ENCODE peak calls at places on chromosomes 5 and 9, in nine cellular contexts. One of them, this sample, is unnamed.

GRCh38 chr9:110954822-110955291 is 83.4 kb downstream of the LPAR1 start:
- DNase-seq in heart left ventricle: no peak
- DNase-seq in Peyer's patch: no peak
- DNase-seq in right cardiac atrium: no peak
- DNase-seq in CD8-positive, alpha-beta T cell: no peak
- DNase-seq in OCI-LY7: no peak
- DNase-seq in heart right ventricle: no peak
- DNase-seq in sigmoid colon: no peak
- DNase-seq in cardiac muscle cell: no peak
- DNase-seq in this sample: no peak

GRCh38 chr9:35488566-35489312 is 1.2 kb upstream of the RUSC2 start:
- DNase-seq in heart left ventricle: no peak
- DNase-seq in Peyer's patch: no peak
- DNase-seq in right cardiac atrium: no peak
- DNase-seq in CD8-positive, alpha-beta T cell: no peak
- DNase-seq in OCI-LY7: no peak
- DNase-seq in heart right ventricle: no peak
- DNase-seq in sigmoid colon: no peak
- DNase-seq in cardiac muscle cell: no peak
- DNase-seq in this sample: no peak

GRCh38 chr5:149775785-149776184 is 45.7 kb downstream of the PPARGC1B start:
- DNase-seq in heart left ventricle: no peak
- DNase-seq in Peyer's patch: no peak
- DNase-seq in right cardiac atrium: no peak
- DNase-seq in CD8-positive, alpha-beta T cell: no peak
- DNase-seq in OCI-LY7: peak; percentile 61
- DNase-seq in heart right ventricle: no peak
- DNase-seq in sigmoid colon: no peak
- DNase-seq in cardiac muscle cell: peak; percentile 34
- DNase-seq in this sample: no peak

GRCh38 chr5:157390179-157390923 is 69.7 kb upstream of the NIPAL4 start:
- DNase-seq in heart left ventricle: no peak
- DNase-seq in Peyer's patch: no peak
- DNase-seq in right cardiac atrium: no peak
- DNase-seq in CD8-positive, alpha-beta T cell: no peak
- DNase-seq in OCI-LY7: no peak
- DNase-seq in heart right ventricle: no peak
- DNase-seq in sigmoid colon: no peak
- DNase-seq in cardiac muscle cell: no peak
- DNase-seq in this sample: peak; percentile 39

GRCh38 chr9:132201780-132202703 is 40.2 kb downstream of the NTNG2 start:
- DNase-seq in heart left ventricle: no peak
- DNase-seq in Peyer's patch: no peak
- DNase-seq in right cardiac atrium: no peak
- DNase-seq in CD8-positive, alpha-beta T cell: no peak
- DNase-seq in OCI-LY7: no peak
- DNase-seq in heart right ventricle: no peak
- DNase-seq in sigmoid colon: no peak
- DNase-seq in cardiac muscle cell: no peak
- DNase-seq in this sample: no peak

GRCh38 chr5:81163641-81164040 is 69.5 kb upstream of the CKMT2 start:
- DNase-seq in heart left ventricle: no peak
- DNase-seq in Peyer's patch: no peak
- DNase-seq in right cardiac atrium: no peak
- DNase-seq in CD8-positive, alpha-beta T cell: no peak
- DNase-seq in OCI-LY7: no peak
- DNase-seq in heart right ventricle: no peak
- DNase-seq in sigmoid colon: no peak
- DNase-seq in cardiac muscle cell: no peak
- DNase-seq in this sample: no peak

GRCh38 chr5:57302164-57302563 is 128.3 kb downstream of the GPBP1 start:
- DNase-seq in heart left ventricle: no peak
- DNase-seq in Peyer's patch: no peak
- DNase-seq in right cardiac atrium: no peak
- DNase-seq in CD8-positive, alpha-beta T cell: no peak
- DNase-seq in OCI-LY7: no peak
- DNase-seq in heart right ventricle: no peak
- DNase-seq in sigmoid colon: no peak
- DNase-seq in cardiac muscle cell: no peak
- DNase-seq in this sample: no peak

GRCh38 chr5:119743927-119744326 is 114.6 kb downstream of the FAM170A start:
- DNase-seq in heart left ventricle: no peak
- DNase-seq in Peyer's patch: no peak
- DNase-seq in right cardiac atrium: no peak
- DNase-seq in CD8-positive, alpha-beta T cell: no peak
- DNase-seq in OCI-LY7: peak; percentile 50
- DNase-seq in heart right ventricle: no peak
- DNase-seq in sigmoid colon: no peak
- DNase-seq in cardiac muscle cell: peak; percentile 67
- DNase-seq in this sample: no peak

GRCh38 chr9:76023715-76024195 is 133.3 kb downstream of the PCSK5 start:
- DNase-seq in heart left ventricle: no peak
- DNase-seq in Peyer's patch: no peak
- DNase-seq in right cardiac atrium: no peak
- DNase-seq in CD8-positive, alpha-beta T cell: no peak
- DNase-seq in OCI-LY7: no peak
- DNase-seq in heart right ventricle: no peak
- DNase-seq in sigmoid colon: no peak
- DNase-seq in cardiac muscle cell: no peak
- DNase-seq in this sample: peak; percentile 47

GRCh38 chr5:41790038-41790776 is 80.0 kb downstream of the OXCT1 start:
- DNase-seq in heart left ventricle: no peak
- DNase-seq in Peyer's patch: no peak
- DNase-seq in right cardiac atrium: no peak
- DNase-seq in CD8-positive, alpha-beta T cell: no peak
- DNase-seq in OCI-LY7: no peak
- DNase-seq in heart right ventricle: no peak
- DNase-seq in sigmoid colon: no peak
- DNase-seq in cardiac muscle cell: no peak
- DNase-seq in this sample: no peak

GRCh38 chr9:121071356-121071755 is 3.4 kb upstream of the CNTRL start:
- DNase-seq in heart left ventricle: no peak
- DNase-seq in Peyer's patch: no peak
- DNase-seq in right cardiac atrium: no peak
- DNase-seq in CD8-positive, alpha-beta T cell: no peak
- DNase-seq in OCI-LY7: no peak
- DNase-seq in heart right ventricle: no peak
- DNase-seq in sigmoid colon: no peak
- DNase-seq in cardiac muscle cell: no peak
- DNase-seq in this sample: no peak

DNA sequence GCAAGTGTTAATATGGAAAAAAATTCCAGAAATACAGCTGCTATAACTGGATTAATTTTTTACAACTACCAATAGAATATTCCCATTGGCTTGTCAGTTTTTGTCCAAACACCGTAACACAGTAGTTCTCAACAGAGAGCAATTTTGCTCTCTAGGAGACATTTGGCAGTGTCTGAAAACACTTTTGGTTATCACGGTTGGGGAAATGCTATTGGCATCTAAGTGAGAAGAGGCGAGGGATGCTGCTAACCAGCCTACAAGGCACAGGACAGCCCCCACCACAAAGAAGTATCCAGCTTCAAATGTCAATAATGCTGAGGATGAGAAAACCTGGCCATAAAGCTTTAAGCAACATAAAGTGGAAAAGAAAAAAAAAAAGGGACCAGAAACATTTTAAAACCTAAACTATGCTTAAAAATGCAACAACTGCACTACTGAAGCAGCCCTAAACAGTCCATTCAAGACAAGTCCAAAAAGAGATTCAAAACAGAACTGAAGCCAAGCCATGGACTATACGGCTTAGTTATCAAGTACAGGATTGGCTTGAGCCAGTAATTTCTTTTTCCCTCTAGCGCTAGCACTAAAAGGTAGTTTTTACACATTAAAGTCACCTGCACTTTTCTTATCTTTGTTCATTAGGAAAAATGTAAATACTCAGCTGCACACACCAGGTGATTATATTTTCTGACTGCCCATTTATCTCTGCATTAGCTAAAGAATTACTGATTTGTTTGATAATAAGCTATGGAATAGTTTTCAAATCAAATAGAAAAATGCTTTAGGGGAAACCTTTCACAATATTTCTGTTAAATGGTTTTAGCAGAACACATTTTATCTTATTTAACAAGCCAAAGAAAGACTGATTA is 83.8 kb downstream of the NR3C1 start:
- DNase-seq in heart left ventricle: no peak
- DNase-seq in Peyer's patch: no peak
- DNase-seq in right cardiac atrium: no peak
- DNase-seq in CD8-positive, alpha-beta T cell: no peak
- DNase-seq in OCI-LY7: no peak
- DNase-seq in heart right ventricle: no peak
- DNase-seq in sigmoid colon: no peak
- DNase-seq in cardiac muscle cell: no peak
- DNase-seq in this sample: no peak
- H3K4me1 ChIP-seq in heart left ventricle: peaks cover 50% of the 10 kb centered on the region
- H3K4me1 ChIP-seq in Peyer's patch: no peaks in the 10 kb centered on the region
- H3K4me1 ChIP-seq in right cardiac atrium: peaks cover 14% of the 10 kb centered on the region
- H3K4me1 ChIP-seq in CD8-positive, alpha-beta T cell: peaks cover 8% of the 10 kb centered on the region
- H3K4me1 ChIP-seq in OCI-LY7: peaks cover 4% of the 10 kb centered on the region
- H3K4me1 ChIP-seq in heart right ventricle: peaks cover 70% of the 10 kb centered on the region
- H3K4me1 ChIP-seq in sigmoid colon: peaks cover 36% of the 10 kb centered on the region
- H3K4me1 ChIP-seq in cardiac muscle cell: no peaks in the 10 kb centered on the region
- H3K4me1 ChIP-seq in this sample: peaks cover 7% of the 10 kb centered on the region

GRCh38 chr5:134103998-134104612 is 10.4 kb upstream of the TCF7 start:
- DNase-seq in heart left ventricle: no peak
- DNase-seq in Peyer's patch: no peak
- DNase-seq in right cardiac atrium: no peak
- DNase-seq in CD8-positive, alpha-beta T cell: no peak
- DNase-seq in OCI-LY7: no peak
- DNase-seq in heart right ventricle: no peak
- DNase-seq in sigmoid colon: no peak
- DNase-seq in cardiac muscle cell: no peak
- DNase-seq in this sample: no peak

GRCh38 chr5:134100283-134101011 is 14.0 kb upstream of the TCF7 start:
- DNase-seq in heart left ventricle: no peak
- DNase-seq in Peyer's patch: peak; percentile 80
- DNase-seq in right cardiac atrium: peak; percentile 66
- DNase-seq in CD8-positive, alpha-beta T cell: peak; percentile 86
- DNase-seq in OCI-LY7: peak; percentile 49
- DNase-seq in heart right ventricle: no peak
- DNase-seq in sigmoid colon: no peak
- DNase-seq in cardiac muscle cell: no peak
- DNase-seq in this sample: peak; percentile 73

GRCh38 chr5:134103397-134103796 is 11.1 kb upstream of the TCF7 start:
- DNase-seq in heart left ventricle: no peak
- DNase-seq in Peyer's patch: peak; percentile 22
- DNase-seq in right cardiac atrium: peak; percentile 48
- DNase-seq in CD8-positive, alpha-beta T cell: peak; percentile 69
- DNase-seq in OCI-LY7: no peak
- DNase-seq in heart right ventricle: no peak
- DNase-seq in sigmoid colon: no peak
- DNase-seq in cardiac muscle cell: no peak
- DNase-seq in this sample: no peak

GRCh38 chr5:134099939-134100282 is 14.6 kb upstream of the TCF7 start:
- DNase-seq in heart left ventricle: no peak
- DNase-seq in Peyer's patch: no peak
- DNase-seq in right cardiac atrium: no peak
- DNase-seq in CD8-positive, alpha-beta T cell: no peak
- DNase-seq in OCI-LY7: no peak
- DNase-seq in heart right ventricle: no peak
- DNase-seq in sigmoid colon: no peak
- DNase-seq in cardiac muscle cell: no peak
- DNase-seq in this sample: no peak

GRCh38 chr5:134101686-134102439 is 12.6 kb upstream of the TCF7 start:
- DNase-seq in heart left ventricle: no peak
- DNase-seq in Peyer's patch: peak; percentile 78
- DNase-seq in right cardiac atrium: peak; percentile 81
- DNase-seq in CD8-positive, alpha-beta T cell: peak; percentile 90
- DNase-seq in OCI-LY7: peak; percentile 64
- DNase-seq in heart right ventricle: peak; percentile 76
- DNase-seq in sigmoid colon: peak; percentile 77
- DNase-seq in cardiac muscle cell: peak; percentile 65
- DNase-seq in this sample: peak; percentile 86
- H3K4me1 ChIP-seq in heart left ventricle: no peaks in the 10 kb centered on the region
- H3K4me1 ChIP-seq in Peyer's patch: no peaks in the 10 kb centered on the region
- H3K4me1 ChIP-seq in right cardiac atrium: no peaks in the 10 kb centered on the region
- H3K4me1 ChIP-seq in CD8-positive, alpha-beta T cell: peaks cover 93% of the 10 kb centered on the region
- H3K4me1 ChIP-seq in OCI-LY7: peaks cover 22% of the 10 kb centered on the region
- H3K4me1 ChIP-seq in heart right ventricle: no peaks in the 10 kb centered on the region
- H3K4me1 ChIP-seq in sigmoid colon: peaks cover 18% of the 10 kb centered on the region
- H3K4me1 ChIP-seq in cardiac muscle cell: no peaks in the 10 kb centered on the region
- H3K4me1 ChIP-seq in this sample: peaks cover 91% of the 10 kb centered on the region

DNA sequence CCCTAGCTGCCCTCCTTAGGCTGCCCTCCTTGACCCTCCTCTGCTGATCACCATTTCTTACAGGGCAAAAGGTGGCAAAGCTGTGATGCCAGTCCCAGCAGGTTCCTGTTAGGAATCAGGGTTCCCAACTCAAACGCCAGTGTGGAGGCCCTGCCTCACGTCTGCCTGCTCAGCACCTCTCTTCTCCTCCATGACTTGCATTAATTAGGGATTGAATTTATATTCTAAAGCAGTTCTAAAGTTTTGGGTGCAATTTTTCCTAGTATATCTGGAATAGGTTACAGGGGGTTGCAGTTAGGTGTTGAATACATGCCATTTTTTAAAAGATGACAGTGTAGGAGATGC is 13.2 kb upstream of the PLEKHG4B start:
- DNase-seq in heart left ventricle: no peak
- DNase-seq in Peyer's patch: no peak
- DNase-seq in right cardiac atrium: no peak
- DNase-seq in CD8-positive, alpha-beta T cell: no peak
- DNase-seq in OCI-LY7: no peak
- DNase-seq in heart right ventricle: no peak
- DNase-seq in sigmoid colon: no peak
- DNase-seq in cardiac muscle cell: no peak
- DNase-seq in this sample: no peak
- H3K4me1 ChIP-seq in heart left ventricle: no peaks in the 10 kb centered on the region
- H3K4me1 ChIP-seq in Peyer's patch: no peaks in the 10 kb centered on the region
- H3K4me1 ChIP-seq in right cardiac atrium: no peaks in the 10 kb centered on the region
- H3K4me1 ChIP-seq in CD8-positive, alpha-beta T cell: no peaks in the 10 kb centered on the region
- H3K4me1 ChIP-seq in OCI-LY7: no peaks in the 10 kb centered on the region
- H3K4me1 ChIP-seq in heart right ventricle: no peaks in the 10 kb centered on the region
- H3K4me1 ChIP-seq in sigmoid colon: no peaks in the 10 kb centered on the region
- H3K4me1 ChIP-seq in cardiac muscle cell: peaks cover 13% of the 10 kb centered on the region
- H3K4me1 ChIP-seq in this sample: no peaks in the 10 kb centered on the region

GRCh38 chr9:69136781-69137180 is 37.3 kb upstream of the TJP2 start:
- DNase-seq in heart left ventricle: no peak
- DNase-seq in Peyer's patch: no peak
- DNase-seq in right cardiac atrium: no peak
- DNase-seq in CD8-positive, alpha-beta T cell: no peak
- DNase-seq in OCI-LY7: no peak
- DNase-seq in heart right ventricle: no peak
- DNase-seq in sigmoid colon: no peak
- DNase-seq in cardiac muscle cell: no peak
- DNase-seq in this sample: no peak

GRCh38 chr9:69139596-69139995 is 34.5 kb upstream of the TJP2 start:
- DNase-seq in heart left ventricle: no peak
- DNase-seq in Peyer's patch: no peak
- DNase-seq in right cardiac atrium: no peak
- DNase-seq in CD8-positive, alpha-beta T cell: no peak
- DNase-seq in OCI-LY7: no peak
- DNase-seq in heart right ventricle: no peak
- DNase-seq in sigmoid colon: no peak
- DNase-seq in cardiac muscle cell: no peak
- DNase-seq in this sample: no peak

GRCh38 chr9:69134412-69134811 is 39.7 kb upstream of the TJP2 start:
- DNase-seq in heart left ventricle: no peak
- DNase-seq in Peyer's patch: no peak
- DNase-seq in right cardiac atrium: no peak
- DNase-seq in CD8-positive, alpha-beta T cell: no peak
- DNase-seq in OCI-LY7: no peak
- DNase-seq in heart right ventricle: no peak
- DNase-seq in sigmoid colon: no peak
- DNase-seq in cardiac muscle cell: no peak
- DNase-seq in this sample: no peak

GRCh38 chr9:69137311-69137710 is 36.8 kb upstream of the TJP2 start:
- DNase-seq in heart left ventricle: no peak
- DNase-seq in Peyer's patch: no peak
- DNase-seq in right cardiac atrium: no peak
- DNase-seq in CD8-positive, alpha-beta T cell: no peak
- DNase-seq in OCI-LY7: no peak
- DNase-seq in heart right ventricle: no peak
- DNase-seq in sigmoid colon: no peak
- DNase-seq in cardiac muscle cell: no peak
- DNase-seq in this sample: no peak

GRCh38 chr9:69136185-69136584 is 37.9 kb upstream of the TJP2 start:
- DNase-seq in heart left ventricle: no peak
- DNase-seq in Peyer's patch: no peak
- DNase-seq in right cardiac atrium: no peak
- DNase-seq in CD8-positive, alpha-beta T cell: no peak
- DNase-seq in OCI-LY7: no peak
- DNase-seq in heart right ventricle: no peak
- DNase-seq in sigmoid colon: no peak
- DNase-seq in cardiac muscle cell: no peak
- DNase-seq in this sample: no peak
- H3K4me1 ChIP-seq in heart left ventricle: peaks cover 14% of the 10 kb centered on the region
- H3K4me1 ChIP-seq in Peyer's patch: no peaks in the 10 kb centered on the region
- H3K4me1 ChIP-seq in right cardiac atrium: peaks cover 10% of the 10 kb centered on the region
- H3K4me1 ChIP-seq in CD8-positive, alpha-beta T cell: no peaks in the 10 kb centered on the region
- H3K4me1 ChIP-seq in OCI-LY7: no peaks in the 10 kb centered on the region
- H3K4me1 ChIP-seq in heart right ventricle: peaks cover 18% of the 10 kb centered on the region
- H3K4me1 ChIP-seq in sigmoid colon: peaks cover 2% of the 10 kb centered on the region
- H3K4me1 ChIP-seq in cardiac muscle cell: peaks cover 7% of the 10 kb centered on the region
- H3K4me1 ChIP-seq in this sample: no peaks in the 10 kb centered on the region

This sample was measured in CD8-positive, alpha-beta memory T cell.